ENCODE peak calls at places on chromosomes 7 and 10, in six cellular contexts. P, I, E, D, S and H are unnamed samples.

GRCh38 chr7:112001089-112001826 is 204.9 kb downstream of the DOCK4 start:
- DNase-seq in P (peak; percentile 65), I (peak; percentile 19), E (no peak), D (no peak), S (no peak), H (no peak)

GRCh38 chr10:69403519-69403918 is 13.2 kb downstream of the TACR2 start:
- DNase-seq in P (no peak), I (no peak), E (no peak), D (no peak), S (no peak), H (no peak)

GRCh38 chr10:103470755-103471653 is 8.0 kb downstream of the CALHM3 start:
- DNase-seq in P (no peak), I (no peak), E (peak; percentile 65), D (peak; percentile 68), S (no peak), H (peak; percentile 87)

GRCh38 chr10:96608815-96609214 is 22.0 kb upstream of the TM9SF3 start:
- DNase-seq in P (no peak), I (no peak), E (no peak), D (no peak), S (no peak), H (no peak)

GRCh38 chr10:109977382-109977806 is 30.4 kb upstream of the ADD3 start:
- DNase-seq in P (no peak), I (no peak), E (no peak), D (no peak), S (no peak), H (no peak)

GRCh38 chr10:3761916-3762708 is 22.9 kb downstream of the KLF6 start:
- DNase-seq in P (no peak), I (no peak), E (no peak), D (no peak), S (peak; percentile 54), H (no peak)

GRCh38 chr10:6382081-6382480 is 179.3 kb downstream of the PFKFB3 start:
- DNase-seq in P (no peak), I (no peak), E (peak; percentile 48), D (peak; percentile 4), S (no peak), H (peak; percentile 92)

GRCh38 chr7:20064974-20065862 is 152.0 kb downstream of the MACC1 start:
- DNase-seq in P (peak; percentile 96), I (peak; percentile 2), E (peak; percentile 35), D (no peak), S (peak; percentile 10), H (peak; percentile 84)

GRCh38 chr7:46554688-46555422 is 633.8 kb upstream of the IGFBP3 start:
- DNase-seq in P (no peak), I (no peak), E (no peak), D (no peak), S (no peak), H (no peak)

GRCh38 chr7:90384433-90384832 is 18.8 kb upstream of the CLDN12 start:
- DNase-seq in P (no peak), I (peak; percentile 71), E (no peak), D (no peak), S (no peak), H (no peak)